ENCODE peak calls at places on chromosomes 6 and 20, in ten cellular contexts. F, S, W, C, Z, I, D, X, Y and A are unnamed samples.

GRCh38 chr6:100461273-100461919 is 3.3 kb downstream of the SIM1 start:
- DNase-seq in F (no peak), S (no peak), W (no peak), C (no peak), Z (peak), I (no peak), D (no peak), X (no peak), Y (no peak), A (peak)

GRCh38 chr20:24411452-24412216 is 57.8 kb upstream of the SYNDIG1 start:
- DNase-seq in F (no peak), S (no peak), W (no peak), C (no peak), Z (no peak), I (no peak), D (no peak), X (no peak), Y (no peak), A (no peak)

GRCh38 chr6:37381579-37381978 is 27.8 kb downstream of the RNF8 start:
- DNase-seq in F (peak), S (peak), W (peak), C (no peak), Z (peak), I (peak), D (peak), X (no peak), Y (no peak), A (peak)

GRCh38 chr6:138526822-138527235 is 27.5 kb upstream of the NHSL1 start:
- DNase-seq in F (no peak), S (no peak), W (no peak), C (no peak), Z (no peak), I (no peak), D (no peak), X (no peak), Y (no peak), A (no peak)

GRCh38 chr6:143167224-143167623 is 106.5 kb downstream of the AIG1 start:
- DNase-seq in F (no peak), S (peak), W (no peak), C (no peak), Z (no peak), I (no peak), D (no peak), X (no peak), Y (no peak), A (no peak)

GRCh38 chr6:45502446-45502845 is 124.7 kb upstream of the SUPT3H start:
- DNase-seq in F (no peak), S (peak), W (no peak), C (no peak), Z (no peak), I (no peak), D (no peak), X (no peak), Y (no peak), A (no peak)

GRCh38 chr20:23200914-23201313 is 114.8 kb upstream of the CD93 start:
- DNase-seq in F (no peak), S (peak), W (no peak), C (no peak), Z (peak), I (no peak), D (peak), X (no peak), Y (no peak), A (no peak)

GRCh38 chr20:18738055-18738454 is 75.5 kb upstream of the SCP2D1 start:
- DNase-seq in F (no peak), S (no peak), W (peak), C (no peak), Z (peak), I (peak), D (no peak), X (no peak), Y (no peak), A (peak)

GRCh38 chr20:19815553-19815991 is 57.5 kb downstream of the RIN2 start:
- DNase-seq in F (no peak), S (peak), W (peak), C (no peak), Z (peak), I (peak), D (no peak), X (no peak), Y (no peak), A (peak)